ENCODE peak calls at places on chromosomes 13 and 19, in six cellular contexts. One of them, this sample, is unnamed.

GRCh38 chr13:80840313-80840976 is 499.5 kb upstream of the SPRY2 start:
- DNase-seq in heart left ventricle: no peak
- DNase-seq in SJCRH30: peak
- DNase-seq in HepG2: no peak
- DNase-seq in aorta: no peak
- DNase-seq in upper lobe of left lung: no peak
- DNase-seq in this sample: no peak

GRCh38 chr13:80307401-80307987 is 33.4 kb downstream of the SPRY2 start:
- DNase-seq in heart left ventricle: no peak
- DNase-seq in SJCRH30: no peak
- DNase-seq in HepG2: no peak
- DNase-seq in aorta: no peak
- DNase-seq in upper lobe of left lung: no peak
- DNase-seq in this sample: no peak

GRCh38 chr19:29550896-29551295 is 25.1 kb downstream of the VSTM2B start:
- DNase-seq in heart left ventricle: no peak
- DNase-seq in SJCRH30: no peak
- DNase-seq in HepG2: no peak
- DNase-seq in aorta: no peak
- DNase-seq in upper lobe of left lung: no peak
- DNase-seq in this sample: no peak

GRCh38 chr19:45141203-45141900 is 19.4 kb downstream of the NKPD1 start:
- DNase-seq in heart left ventricle: no peak
- DNase-seq in SJCRH30: no peak
- DNase-seq in HepG2: no peak
- DNase-seq in aorta: no peak
- DNase-seq in upper lobe of left lung: peak
- DNase-seq in this sample: no peak

GRCh38 chr13:39565036-39565949 is 37.7 kb downstream of the LHFPL6 start:
- DNase-seq in heart left ventricle: no peak
- DNase-seq in SJCRH30: peak
- DNase-seq in HepG2: peak
- DNase-seq in aorta: no peak
- DNase-seq in upper lobe of left lung: no peak
- DNase-seq in this sample: no peak

GRCh38 chr13:76965759-76966421 is 17.6 kb downstream of the ACOD1 start:
- DNase-seq in heart left ventricle: peak
- DNase-seq in SJCRH30: peak
- DNase-seq in HepG2: no peak
- DNase-seq in aorta: peak
- DNase-seq in upper lobe of left lung: no peak
- DNase-seq in this sample: no peak

GRCh38 chr19:33191501-33191900 is 2.6 kb upstream of the LRP3 start:
- DNase-seq in heart left ventricle: no peak
- DNase-seq in SJCRH30: no peak
- DNase-seq in HepG2: no peak
- DNase-seq in aorta: peak
- DNase-seq in upper lobe of left lung: no peak
- DNase-seq in this sample: no peak

GRCh38 chr19:49591731-49592485 is 926 bp downstream of the PRR12 start:
- DNase-seq in heart left ventricle: no peak
- DNase-seq in SJCRH30: peak
- DNase-seq in HepG2: no peak
- DNase-seq in aorta: peak
- DNase-seq in upper lobe of left lung: peak
- DNase-seq in this sample: no peak

GRCh38 chr13:50071399-50071798 is 56.2 kb downstream of the KCNRG start:
- DNase-seq in heart left ventricle: no peak
- DNase-seq in SJCRH30: no peak
- DNase-seq in HepG2: no peak
- DNase-seq in aorta: no peak
- DNase-seq in upper lobe of left lung: no peak
- DNase-seq in this sample: no peak

GRCh38 chr19:53195265-53195879 is 2.2 kb upstream of the ZNF665 start:
- DNase-seq in heart left ventricle: peak
- DNase-seq in SJCRH30: peak
- DNase-seq in HepG2: peak
- DNase-seq in aorta: peak
- DNase-seq in upper lobe of left lung: no peak
- DNase-seq in this sample: peak

GRCh38 chr19:6947745-6948144 is 60.4 kb downstream of the ADGRE1 start:
- DNase-seq in heart left ventricle: no peak
- DNase-seq in SJCRH30: peak
- DNase-seq in HepG2: peak
- DNase-seq in aorta: no peak
- DNase-seq in upper lobe of left lung: no peak
- DNase-seq in this sample: no peak

GRCh38 chr19:11382898-11383705 is 1.0 kb downstream of the EPOR start:
- DNase-seq in heart left ventricle: peak
- DNase-seq in SJCRH30: peak
- DNase-seq in HepG2: peak
- DNase-seq in aorta: peak
- DNase-seq in upper lobe of left lung: peak
- DNase-seq in this sample: peak

GRCh38 chr13:90519157-90519556 is 828.3 kb upstream of the MIR17HG start:
- DNase-seq in heart left ventricle: no peak
- DNase-seq in SJCRH30: no peak
- DNase-seq in HepG2: no peak
- DNase-seq in aorta: peak
- DNase-seq in upper lobe of left lung: no peak
- DNase-seq in this sample: no peak

GRCh38 chr19:37953576-37954303 is 46.7 kb downstream of the SIPA1L3 start:
- DNase-seq in heart left ventricle: no peak
- DNase-seq in SJCRH30: no peak
- DNase-seq in HepG2: no peak
- DNase-seq in aorta: no peak
- DNase-seq in upper lobe of left lung: no peak
- DNase-seq in this sample: no peak
- H3K27ac ChIP-seq in heart left ventricle: no peak
- H3K27ac ChIP-seq in SJCRH30: no peak
- H3K27ac ChIP-seq in HepG2: no peak
- H3K27ac ChIP-seq in aorta: no peak
- H3K27ac ChIP-seq in upper lobe of left lung: no peak
- H3K27ac ChIP-seq in this sample: no peak

DNA sequence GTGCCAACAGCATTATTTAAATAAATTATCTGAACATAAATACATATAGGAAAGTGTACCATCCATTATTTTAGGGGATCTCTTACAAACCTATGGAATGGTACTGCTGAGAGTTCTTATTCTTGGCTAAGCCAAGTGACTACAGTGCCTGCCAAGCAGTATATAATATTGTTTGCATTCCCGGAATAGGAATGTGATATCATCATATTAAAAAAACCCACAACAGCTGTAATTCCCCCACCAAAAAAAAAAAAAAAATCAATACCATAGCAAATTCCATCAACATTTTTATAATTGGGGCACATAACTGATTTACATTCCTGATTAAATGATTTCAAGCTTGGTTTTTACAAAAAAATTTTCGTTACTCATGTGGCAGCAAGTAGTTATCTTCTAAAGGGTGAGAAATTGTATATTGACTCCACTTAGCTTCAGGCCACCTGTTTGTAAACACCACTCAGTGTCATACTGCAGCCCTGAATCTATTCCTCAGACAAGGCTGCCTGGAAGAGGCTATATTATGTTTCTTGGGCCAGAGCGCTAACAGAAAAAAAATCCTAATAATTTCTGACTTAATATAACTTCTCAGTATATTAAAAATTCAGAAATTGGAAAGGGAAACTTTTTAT is 278.1 kb downstream of the DNAJC15 start:
- DNase-seq in heart left ventricle: no peak
- DNase-seq in SJCRH30: peak
- DNase-seq in HepG2: no peak
- DNase-seq in aorta: no peak
- DNase-seq in upper lobe of left lung: no peak
- DNase-seq in this sample: no peak
- H3K4me3 ChIP-seq in heart left ventricle: no peak
- H3K4me3 ChIP-seq in SJCRH30: no peak
- H3K4me3 ChIP-seq in HepG2: no peak
- H3K4me3 ChIP-seq in aorta: no peak
- H3K4me3 ChIP-seq in upper lobe of left lung: no peak
- H3K4me3 ChIP-seq in this sample: no peak

GRCh38 chr13:26499209-26499601 is 58.3 kb upstream of the WASF3 start:
- DNase-seq in heart left ventricle: no peak
- DNase-seq in SJCRH30: peak
- DNase-seq in HepG2: no peak
- DNase-seq in aorta: no peak
- DNase-seq in upper lobe of left lung: no peak
- DNase-seq in this sample: no peak

GRCh38 chr13:26497991-26498423 is 59.5 kb upstream of the WASF3 start:
- DNase-seq in heart left ventricle: no peak
- DNase-seq in SJCRH30: no peak
- DNase-seq in HepG2: no peak
- DNase-seq in aorta: no peak
- DNase-seq in upper lobe of left lung: no peak
- DNase-seq in this sample: no peak

GRCh38 chr13:26495749-26496148 is 61.7 kb upstream of the WASF3 start:
- DNase-seq in heart left ventricle: peak
- DNase-seq in SJCRH30: no peak
- DNase-seq in HepG2: no peak
- DNase-seq in aorta: no peak
- DNase-seq in upper lobe of left lung: no peak
- DNase-seq in this sample: no peak

GRCh38 chr13:26498524-26499208 is 58.8 kb upstream of the WASF3 start:
- DNase-seq in heart left ventricle: no peak
- DNase-seq in SJCRH30: peak
- DNase-seq in HepG2: no peak
- DNase-seq in aorta: no peak
- DNase-seq in upper lobe of left lung: no peak
- DNase-seq in this sample: no peak

GRCh38 chr13:26494591-26494990 is 62.9 kb upstream of the WASF3 start:
- DNase-seq in heart left ventricle: no peak
- DNase-seq in SJCRH30: no peak
- DNase-seq in HepG2: no peak
- DNase-seq in aorta: no peak
- DNase-seq in upper lobe of left lung: no peak
- DNase-seq in this sample: no peak
- H3K27ac ChIP-seq in heart left ventricle: no peak
- H3K27ac ChIP-seq in SJCRH30: no peak
- H3K27ac ChIP-seq in HepG2: no peak
- H3K27ac ChIP-seq in aorta: no peak
- H3K27ac ChIP-seq in upper lobe of left lung: no peak
- H3K27ac ChIP-seq in this sample: no peak

GRCh38 chr19:9934132-9934950 is 2.0 kb downstream of the OLFM2 start:
- DNase-seq in heart left ventricle: peak
- DNase-seq in SJCRH30: peak
- DNase-seq in HepG2: peak
- DNase-seq in aorta: peak
- DNase-seq in upper lobe of left lung: peak
- DNase-seq in this sample: no peak
- H3K4me3 ChIP-seq in heart left ventricle: no peak
- H3K4me3 ChIP-seq in SJCRH30: no peak
- H3K4me3 ChIP-seq in HepG2: no peak
- H3K4me3 ChIP-seq in aorta: no peak
- H3K4me3 ChIP-seq in upper lobe of left lung: no peak
- H3K4me3 ChIP-seq in this sample: no peak

GRCh38 chr13:46389985-46390384 is 2.9 kb upstream of the RUBCNL start:
- DNase-seq in heart left ventricle: peak
- DNase-seq in SJCRH30: peak
- DNase-seq in HepG2: peak
- DNase-seq in aorta: no peak
- DNase-seq in upper lobe of left lung: no peak
- DNase-seq in this sample: no peak

GRCh38 chr13:46386996-46387851 is at the start of gene RUBCNL:
- DNase-seq in heart left ventricle: peak
- DNase-seq in SJCRH30: no peak
- DNase-seq in HepG2: no peak
- DNase-seq in aorta: peak
- DNase-seq in upper lobe of left lung: peak
- DNase-seq in this sample: no peak

GRCh38 chr13:46388846-46389245 is 1.8 kb upstream of the RUBCNL start:
- DNase-seq in heart left ventricle: no peak
- DNase-seq in SJCRH30: no peak
- DNase-seq in HepG2: no peak
- DNase-seq in aorta: no peak
- DNase-seq in upper lobe of left lung: no peak
- DNase-seq in this sample: no peak

GRCh38 chr13:46388308-46388707 is 1.3 kb upstream of the RUBCNL start:
- DNase-seq in heart left ventricle: no peak
- DNase-seq in SJCRH30: no peak
- DNase-seq in HepG2: no peak
- DNase-seq in aorta: no peak
- DNase-seq in upper lobe of left lung: no peak
- DNase-seq in this sample: no peak

DNA sequence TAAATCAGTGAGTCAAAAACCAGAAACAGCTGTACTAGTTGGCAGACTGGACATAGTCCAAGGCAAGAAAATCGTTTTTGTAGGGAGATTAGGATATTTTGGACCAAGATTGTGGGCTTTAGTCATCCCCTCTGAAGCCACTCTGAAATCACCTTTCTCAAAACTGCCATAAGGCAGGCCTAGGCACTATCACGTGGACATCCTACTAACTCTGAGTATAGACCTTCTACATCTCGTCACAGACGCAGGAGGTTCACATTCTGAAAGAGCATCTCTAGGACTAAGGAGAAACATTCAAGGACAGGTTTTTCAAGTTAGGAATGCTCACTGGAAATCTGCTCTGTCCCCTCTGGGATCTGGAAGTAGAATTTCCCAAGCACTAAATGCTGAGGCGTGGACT is 2.4 kb upstream of the RUBCNL start:
- DNase-seq in heart left ventricle: no peak
- DNase-seq in SJCRH30: no peak
- DNase-seq in HepG2: no peak
- DNase-seq in aorta: no peak
- DNase-seq in upper lobe of left lung: no peak
- DNase-seq in this sample: no peak
- H3K27ac ChIP-seq in heart left ventricle: peak
- H3K27ac ChIP-seq in SJCRH30: peak
- H3K27ac ChIP-seq in HepG2: no peak
- H3K27ac ChIP-seq in aorta: no peak
- H3K27ac ChIP-seq in upper lobe of left lung: peak
- H3K27ac ChIP-seq in this sample: peak

GRCh38 chr13:73065665-73066350 is 7.0 kb downstream of the KLF5 start:
- DNase-seq in heart left ventricle: no peak
- DNase-seq in SJCRH30: no peak
- DNase-seq in HepG2: no peak
- DNase-seq in aorta: no peak
- DNase-seq in upper lobe of left lung: no peak
- DNase-seq in this sample: no peak
- H3K4me3 ChIP-seq in heart left ventricle: no peak
- H3K4me3 ChIP-seq in SJCRH30: no peak
- H3K4me3 ChIP-seq in HepG2: no peak
- H3K4me3 ChIP-seq in aorta: no peak
- H3K4me3 ChIP-seq in upper lobe of left lung: peak
- H3K4me3 ChIP-seq in this sample: no peak

DNA sequence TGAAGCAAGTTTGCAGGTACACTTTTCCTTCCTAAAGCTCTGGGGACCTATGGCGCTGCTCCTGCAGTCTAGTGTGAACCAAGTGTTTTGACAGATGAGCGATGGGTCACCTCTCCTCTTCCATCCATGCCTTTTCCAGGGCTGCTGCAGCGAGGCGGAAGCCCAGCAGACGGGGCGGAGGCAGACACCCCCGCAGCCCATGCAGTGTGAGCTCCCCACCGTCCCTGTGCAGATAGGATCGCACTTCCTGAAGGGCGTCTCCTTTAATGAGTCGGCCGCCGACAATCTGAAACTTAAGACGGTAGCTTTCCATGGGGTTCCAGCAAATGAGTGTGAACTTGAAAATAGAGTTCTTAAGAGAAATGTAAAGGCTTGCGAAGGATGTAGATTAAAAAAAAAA is 37.1 kb upstream of the GPI start:
- DNase-seq in heart left ventricle: peak
- DNase-seq in SJCRH30: no peak
- DNase-seq in HepG2: no peak
- DNase-seq in aorta: no peak
- DNase-seq in upper lobe of left lung: no peak
- DNase-seq in this sample: no peak
- H3K27ac ChIP-seq in heart left ventricle: peak
- H3K27ac ChIP-seq in SJCRH30: no peak
- H3K27ac ChIP-seq in HepG2: no peak
- H3K27ac ChIP-seq in aorta: no peak
- H3K27ac ChIP-seq in upper lobe of left lung: peak
- H3K27ac ChIP-seq in this sample: no peak

This sample was measured in coronary artery.